ENCODE peak calls at places on chromosomes 5 and 9, in six cellular contexts. J, M, K, Z, U and Y are unnamed samples.

GRCh38 chr5:118405650-118406061 is 582.7 kb downstream of the DTWD2 start:
- DNase-seq in Z (no peak), M (no peak), K (no peak), J (no peak), U (no peak), Y (no peak)

GRCh38 chr5:173670791-173671120 is 54.3 kb upstream of the BOD1 start:
- DNase-seq in M (no peak), U (no peak), J (no peak), K (no peak), Z (no peak), Y (no peak)

GRCh38 chr9:115034801-115035200 is 83.2 kb downstream of the TNC start:
- DNase-seq in J (no peak), M (no peak), U (no peak), Z (no peak), K (no peak), Y (no peak)

GRCh38 chr9:102054811-102055210 is 316.4 kb upstream of the GRIN3A start:
- DNase-seq in J (no peak), Z (no peak), M (no peak), U (no peak), K (no peak), Y (no peak)

GRCh38 chr5:139377226-139377625 is 5.9 kb downstream of the SLC23A1 start:
- DNase-seq in Z (no peak), U (no peak), M (no peak), J (no peak), K (no peak), Y (peak; percentile 60)

GRCh38 chr9:124366476-124367220 is 48.6 kb downstream of the PSMB7 start:
- DNase-seq in K (no peak), Z (no peak), U (no peak), J (no peak), M (no peak), Y (no peak)

GRCh38 chr9:137453643-137454081 is 5.5 kb downstream of the NSMF start:
- DNase-seq in Z (peak; percentile 87), J (peak; percentile 25), U (no peak), K (peak; percentile 73), M (peak; percentile 91), Y (no peak)

GRCh38 chr9:117796681-117797080 is 92.5 kb downstream of the TLR4 start:
- DNase-seq in J (no peak), U (no peak), M (no peak), Z (no peak), K (no peak), Y (no peak)

GRCh38 chr9:116155700-116156045 is 2.1 kb downstream of the PAPPA start:
- DNase-seq in U (no peak), K (no peak), J (no peak), M (no peak), Z (no peak), Y (no peak)

GRCh38 chr9:135048758-135049284 is 38.6 kb upstream of the OLFM1 start:
- DNase-seq in M (no peak), U (no peak), Z (no peak), J (no peak), K (no peak), Y (peak; percentile 43)